ENCODE peak calls at places on chromosomes 5 and 9, in four cellular contexts. One of them, this sample, is unnamed.

GRCh38 chr5:55691265-55692105 is 20.6 kb downstream of the SLC38A9 start:
- DNase-seq in HepG2: peak
- DNase-seq in H1: no peak
- DNase-seq in K562: peak
- DNase-seq in this sample: no peak

GRCh38 chr5:57653636-57654290 is 171.2 kb upstream of the ACTBL2 start:
- DNase-seq in HepG2: no peak
- DNase-seq in K562: no peak
- DNase-seq in H1: no peak
- DNase-seq in this sample: no peak

GRCh38 chr5:142874537-142874936 is 104.4 kb downstream of the ARHGAP26 start:
- DNase-seq in HepG2: peak
- DNase-seq in H1: no peak
- DNase-seq in K562: no peak
- DNase-seq in this sample: no peak

GRCh38 chr5:91840412-91840811 is 457.3 kb upstream of the ARRDC3 start:
- DNase-seq in H1: no peak
- DNase-seq in HepG2: no peak
- DNase-seq in K562: no peak
- DNase-seq in this sample: no peak

GRCh38 chr9:25864509-25864908 is 186.3 kb upstream of the TUSC1 start:
- DNase-seq in K562: no peak
- DNase-seq in H1: no peak
- DNase-seq in HepG2: no peak
- DNase-seq in this sample: no peak

GRCh38 chr5:113093561-113093960 is 117.0 kb downstream of the DCP2 start:
- DNase-seq in HepG2: no peak
- DNase-seq in H1: no peak
- DNase-seq in K562: no peak
- DNase-seq in this sample: no peak

GRCh38 chr5:124867064-124867707 is 120.7 kb upstream of the ZNF608 start:
- DNase-seq in HepG2: no peak
- DNase-seq in H1: no peak
- DNase-seq in K562: no peak
- DNase-seq in this sample: no peak

GRCh38 chr9:18480649-18481048 is 6.7 kb downstream of the ADAMTSL1 start:
- DNase-seq in H1: no peak
- DNase-seq in HepG2: no peak
- DNase-seq in K562: no peak
- DNase-seq in this sample: no peak

GRCh38 chr5:6391151-6391550 is 12.8 kb upstream of the MED10 start:
- DNase-seq in H1: no peak
- DNase-seq in HepG2: no peak
- DNase-seq in K562: no peak
- DNase-seq in this sample: no peak

GRCh38 chr9:37645903-37646506 is 4.7 kb upstream of the FRMPD1 start:
- DNase-seq in HepG2: no peak
- DNase-seq in H1: no peak
- DNase-seq in K562: no peak
- DNase-seq in this sample: no peak

GRCh38 chr9:91800473-91800872 is 149.6 kb downstream of the ROR2 start:
- DNase-seq in HepG2: no peak
- DNase-seq in K562: no peak
- DNase-seq in H1: no peak
- DNase-seq in this sample: no peak

GRCh38 chr9:23772384-23772783 is 53.7 kb downstream of the ELAVL2 start:
- DNase-seq in HepG2: no peak
- DNase-seq in H1: no peak
- DNase-seq in K562: no peak
- DNase-seq in this sample: no peak

GRCh38 chr5:149153751-149154610 is 12.7 kb downstream of the ABLIM3 start:
- DNase-seq in HepG2: peak
- DNase-seq in K562: no peak
- DNase-seq in H1: no peak
- DNase-seq in this sample: no peak

GRCh38 chr5:39526914-39527477 is 102.2 kb upstream of the DAB2 start:
- DNase-seq in K562: no peak
- DNase-seq in HepG2: peak
- DNase-seq in H1: no peak
- DNase-seq in this sample: no peak

GRCh38 chr5:6362846-6363245 is 15.5 kb downstream of the MED10 start:
- DNase-seq in H1: no peak
- DNase-seq in K562: no peak
- DNase-seq in HepG2: no peak
- DNase-seq in this sample: no peak

GRCh38 chr9:105244996-105245719 is 707 bp downstream of the SLC44A1 start:
- DNase-seq in K562: no peak
- DNase-seq in HepG2: no peak
- DNase-seq in H1: peak
- DNase-seq in this sample: no peak

GRCh38 chr5:72790188-72790587 is 26.3 kb upstream of the TNPO1 start:
- DNase-seq in K562: no peak
- DNase-seq in HepG2: no peak
- DNase-seq in H1: no peak
- DNase-seq in this sample: no peak

GRCh38 chr5:153276151-153276550 is 214.3 kb upstream of the GRIA1 start:
- DNase-seq in K562: peak
- DNase-seq in H1: peak
- DNase-seq in HepG2: peak
- DNase-seq in this sample: no peak

GRCh38 chr9:33263936-33264472 is 504 bp downstream of the BAG1 start:
- DNase-seq in H1: no peak
- DNase-seq in HepG2: peak
- DNase-seq in K562: no peak
- DNase-seq in this sample: no peak

GRCh38 chr9:127751269-127752054 is 16.4 kb upstream of the TOR2A start:
- DNase-seq in K562: peak
- DNase-seq in H1: peak
- DNase-seq in HepG2: no peak
- DNase-seq in this sample: no peak

GRCh38 chr5:152631217-152631616 is 226.1 kb upstream of the NMUR2 start:
- DNase-seq in H1: no peak
- DNase-seq in K562: no peak
- DNase-seq in HepG2: no peak
- DNase-seq in this sample: no peak

GRCh38 chr9:135340726-135341475 is 138.7 kb upstream of the PPP1R26 start:
- DNase-seq in HepG2: no peak
- DNase-seq in H1: no peak
- DNase-seq in K562: no peak
- DNase-seq in this sample: no peak

GRCh38 chr9:98521141-98521540 is 187.6 kb downstream of the GABBR2 start:
- DNase-seq in HepG2: no peak
- DNase-seq in H1: no peak
- DNase-seq in K562: no peak
- DNase-seq in this sample: no peak

GRCh38 chr9:24879591-24879990 is 333.9 kb upstream of the IZUMO3 start:
- DNase-seq in K562: no peak
- DNase-seq in H1: no peak
- DNase-seq in HepG2: no peak
- DNase-seq in this sample: no peak

GRCh38 chr9:128104171-128104618 is 23.3 kb downstream of the PTGES2 start:
- DNase-seq in HepG2: peak
- DNase-seq in H1: no peak
- DNase-seq in K562: no peak
- DNase-seq in this sample: no peak

GRCh38 chr5:143470120-143470519 is 66.6 kb upstream of the NR3C1 start:
- DNase-seq in H1: no peak
- DNase-seq in HepG2: no peak
- DNase-seq in K562: no peak
- DNase-seq in this sample: no peak

GRCh38 chr5:79886940-79887339 is 104.1 kb downstream of the MTX3 start:
- DNase-seq in HepG2: no peak
- DNase-seq in K562: no peak
- DNase-seq in H1: no peak
- DNase-seq in this sample: peak

GRCh38 chr5:68395844-68396523 is 180.4 kb downstream of the PIK3R1 start:
- DNase-seq in K562: no peak
- DNase-seq in H1: no peak
- DNase-seq in HepG2: peak
- DNase-seq in this sample: no peak

GRCh38 chr9:90864779-90865178 is 63.2 kb downstream of the SYK start:
- DNase-seq in H1: no peak
- DNase-seq in K562: no peak
- DNase-seq in HepG2: no peak
- DNase-seq in this sample: no peak

GRCh38 chr9:120385606-120386389 is 194.2 kb downstream of the CDK5RAP2 start:
- DNase-seq in K562: no peak
- DNase-seq in H1: no peak
- DNase-seq in HepG2: no peak
- DNase-seq in this sample: no peak

GRCh38 chr9:110623462-110624025 is 44.0 kb upstream of the SVEP1 start:
- DNase-seq in H1: peak
- DNase-seq in K562: peak
- DNase-seq in HepG2: peak
- DNase-seq in this sample: peak

DNA sequence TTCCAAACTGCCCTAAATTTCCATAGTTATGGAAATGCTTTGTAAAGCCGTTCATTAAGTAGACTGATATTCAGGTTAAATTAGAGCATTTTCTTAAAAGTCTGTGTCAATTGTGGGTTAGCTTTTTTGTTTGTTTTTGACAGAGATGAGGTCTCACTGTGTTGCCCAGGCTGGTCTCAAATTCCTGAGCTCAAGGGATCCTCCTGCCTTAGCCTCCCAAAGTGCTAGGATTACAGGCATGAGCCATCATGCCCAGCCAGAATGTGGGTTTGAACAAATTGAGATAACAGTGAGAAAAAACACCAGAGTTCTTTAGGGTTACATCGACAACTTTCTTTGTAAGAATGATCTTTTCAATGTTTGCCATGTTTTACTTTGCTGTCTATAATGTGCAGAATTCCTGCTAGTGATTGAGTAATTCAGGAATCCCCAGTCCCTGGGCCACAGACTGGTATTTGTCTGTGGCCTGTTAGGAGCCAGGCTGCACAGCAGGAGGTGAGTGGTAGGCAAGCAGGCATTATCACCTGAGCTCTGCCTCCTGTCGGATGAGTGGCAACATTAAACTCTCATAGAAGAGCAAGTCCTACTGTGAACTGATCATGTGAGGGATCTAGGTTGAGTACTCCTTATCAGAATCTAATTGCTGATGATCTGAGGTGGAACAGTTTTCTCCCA is 80.5 kb downstream of the RAI14 start:
- DNase-seq in H1: no peak
- DNase-seq in HepG2: peak
- DNase-seq in K562: no peak
- DNase-seq in this sample: no peak
- TF ChIP-seq HDAC6 in H1: no peak
- TF ChIP-seq HDAC6 in HepG2: no peak
- TF ChIP-seq HDAC6 in K562: no peak
- TF ChIP-seq HDAC6 in this sample: no peak

DNA sequence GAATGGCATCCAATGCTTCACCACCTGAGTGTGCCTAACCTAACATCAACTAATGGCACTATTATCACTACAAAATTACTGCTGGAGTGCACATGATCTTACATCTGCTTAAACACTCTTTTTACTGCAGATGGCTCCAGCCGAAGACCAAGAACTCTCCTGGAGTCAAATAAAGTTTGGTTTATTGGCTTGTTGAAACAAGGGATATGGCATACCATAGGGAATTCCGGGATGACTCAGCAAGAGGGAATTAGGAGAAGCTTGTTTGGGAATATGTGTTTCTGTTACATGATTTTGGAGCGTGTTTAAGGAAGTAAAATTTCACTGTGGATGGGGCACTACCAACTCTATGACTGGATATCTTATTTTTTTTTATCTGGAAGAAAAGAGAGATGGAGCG is 872.6 kb downstream of the DTWD2 start:
- DNase-seq in H1: no peak
- DNase-seq in K562: no peak
- DNase-seq in HepG2: no peak
- DNase-seq in this sample: no peak
- TF ChIP-seq HDAC6 in H1: no peak
- TF ChIP-seq HDAC6 in K562: no peak
- TF ChIP-seq HDAC6 in HepG2: no peak
- TF ChIP-seq HDAC6 in this sample: no peak

DNA sequence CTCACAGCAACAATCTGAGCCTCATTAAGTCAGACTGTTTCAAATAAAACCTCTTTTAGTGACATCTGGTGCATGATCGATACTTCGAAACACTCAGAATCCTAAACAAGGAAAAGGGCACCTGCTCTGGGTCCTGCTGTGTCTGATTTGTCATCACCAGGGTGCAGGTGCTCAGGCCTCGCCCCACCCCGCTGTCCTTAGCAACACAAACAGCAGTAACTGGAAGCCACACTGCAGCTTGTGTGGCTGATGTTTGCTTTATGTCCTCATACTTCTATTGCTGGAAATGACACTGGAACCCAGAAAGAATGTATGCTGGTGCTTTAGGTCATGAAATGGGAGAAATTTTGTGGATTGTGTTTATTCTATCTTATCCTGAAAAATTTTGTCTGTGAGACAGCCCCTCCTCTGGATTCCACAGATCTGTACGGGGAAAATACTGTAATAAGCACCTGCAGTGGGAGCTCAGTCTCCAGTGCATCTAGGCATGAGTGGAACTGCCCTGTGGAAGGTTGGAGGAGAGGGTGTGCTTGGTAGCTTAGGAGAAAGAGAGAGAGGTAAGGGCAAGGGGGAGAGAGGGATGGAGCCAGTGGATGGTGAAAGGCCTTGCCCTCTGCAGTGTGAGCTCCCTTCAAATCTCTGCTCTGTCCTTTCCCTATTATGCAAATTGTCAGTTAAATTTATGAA is 284.2 kb downstream of the SMARCA2 start:
- DNase-seq in HepG2: no peak
- DNase-seq in K562: no peak
- DNase-seq in H1: peak
- DNase-seq in this sample: no peak
- TF ChIP-seq HDAC6 in HepG2: no peak
- TF ChIP-seq HDAC6 in K562: no peak
- TF ChIP-seq HDAC6 in H1: no peak
- TF ChIP-seq HDAC6 in this sample: no peak

GRCh38 chr5:2841208-2841607 is 89.7 kb upstream of the IRX2 start:
- DNase-seq in HepG2: no peak
- DNase-seq in H1: no peak
- DNase-seq in K562: no peak
- DNase-seq in this sample: no peak
- TF ChIP-seq HDAC6 in HepG2: no peak
- TF ChIP-seq HDAC6 in H1: no peak
- TF ChIP-seq HDAC6 in K562: no peak
- TF ChIP-seq HDAC6 in this sample: no peak